ENCODE peak calls at places on chromosomes 13 and 19, in five cellular contexts. One of them, this sample, is unnamed.

GRCh38 chr13:19767966-19768365 is 14.8 kb downstream of the PSPC1 start:
- DNase-seq in lower leg skin: no peak
- DNase-seq in PC-9: no peak
- DNase-seq in progenitor cell of endocrine pancreas: no peak
- DNase-seq in ovary: no peak
- DNase-seq in this sample: no peak

GRCh38 chr19:609001-609340 is 19.3 kb downstream of the HCN2 start:
- DNase-seq in lower leg skin: peak
- DNase-seq in PC-9: no peak
- DNase-seq in progenitor cell of endocrine pancreas: no peak
- DNase-seq in ovary: no peak
- DNase-seq in this sample: no peak

GRCh38 chr13:25844559-25845434 is 207.0 kb downstream of the SHISA2 start:
- DNase-seq in lower leg skin: no peak
- DNase-seq in PC-9: no peak
- DNase-seq in progenitor cell of endocrine pancreas: no peak
- DNase-seq in ovary: no peak
- DNase-seq in this sample: no peak

GRCh38 chr13:40969169-40969901 is 49.8 kb downstream of the ELF1 start:
- DNase-seq in lower leg skin: no peak
- DNase-seq in PC-9: no peak
- DNase-seq in progenitor cell of endocrine pancreas: no peak
- DNase-seq in ovary: no peak
- DNase-seq in this sample: no peak

GRCh38 chr19:56837492-56837891 is 3.0 kb downstream of the PEG3 start:
- DNase-seq in lower leg skin: peak
- DNase-seq in PC-9: no peak
- DNase-seq in progenitor cell of endocrine pancreas: no peak
- DNase-seq in ovary: peak
- DNase-seq in this sample: no peak

GRCh38 chr19:7494416-7495098 is 5.7 kb upstream of the PEX11G start:
- DNase-seq in lower leg skin: no peak
- DNase-seq in PC-9: no peak
- DNase-seq in progenitor cell of endocrine pancreas: no peak
- DNase-seq in ovary: peak
- DNase-seq in this sample: no peak

GRCh38 chr13:102584423-102584822 is 12.4 kb upstream of the TPP2 start:
- DNase-seq in lower leg skin: no peak
- DNase-seq in PC-9: no peak
- DNase-seq in progenitor cell of endocrine pancreas: no peak
- DNase-seq in ovary: no peak
- DNase-seq in this sample: no peak

GRCh38 chr19:14746891-14747290 is 31.5 kb downstream of the ADGRE2 start:
- DNase-seq in lower leg skin: no peak
- DNase-seq in PC-9: no peak
- DNase-seq in progenitor cell of endocrine pancreas: no peak
- DNase-seq in ovary: no peak
- DNase-seq in this sample: no peak

DNA sequence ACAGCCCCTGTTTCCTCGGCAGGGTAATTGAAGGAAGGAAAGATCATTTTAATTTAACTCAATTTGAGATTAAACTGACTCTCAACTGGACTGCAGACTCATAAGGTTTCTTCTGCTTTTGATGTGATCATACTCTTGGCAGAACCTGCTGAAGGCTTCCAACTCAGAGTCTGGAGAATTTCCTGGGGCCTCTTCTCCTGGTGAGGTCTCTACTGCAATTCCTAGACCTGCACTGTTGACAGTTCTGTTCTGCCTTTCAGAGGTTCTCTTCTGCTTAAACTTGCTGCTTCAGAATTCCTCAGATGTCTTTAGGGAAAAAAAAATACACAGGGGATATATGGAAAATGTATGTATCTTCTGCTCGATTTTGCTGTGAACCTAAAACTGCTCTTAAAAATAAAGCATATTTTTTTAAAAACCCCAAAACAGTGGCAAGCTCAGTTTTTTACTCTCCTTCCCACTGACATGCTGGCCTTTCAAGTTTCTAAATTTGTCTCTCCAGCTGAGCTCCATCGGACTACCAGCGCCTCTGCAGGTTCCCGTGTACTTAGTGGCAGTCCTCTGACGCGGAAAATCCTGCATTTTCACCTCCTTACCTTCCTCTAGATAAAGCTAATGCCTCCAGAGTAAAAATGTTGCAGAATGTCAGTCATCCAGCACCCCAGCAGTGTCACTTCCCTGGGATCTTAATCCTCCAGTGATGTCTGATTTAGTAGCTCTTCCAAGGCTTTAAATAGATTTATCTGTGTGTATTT is 733.5 kb upstream of the SGCG start:
- DNase-seq in lower leg skin: no peak
- DNase-seq in PC-9: no peak
- DNase-seq in progenitor cell of endocrine pancreas: no peak
- DNase-seq in ovary: no peak
- DNase-seq in this sample: no peak
- TF ChIP-seq CTCF in lower leg skin: no peak
- TF ChIP-seq CTCF in PC-9: no peak
- TF ChIP-seq CTCF in progenitor cell of endocrine pancreas: peak
- TF ChIP-seq CTCF in ovary: no peak
- TF ChIP-seq CTCF in this sample: no peak

DNA sequence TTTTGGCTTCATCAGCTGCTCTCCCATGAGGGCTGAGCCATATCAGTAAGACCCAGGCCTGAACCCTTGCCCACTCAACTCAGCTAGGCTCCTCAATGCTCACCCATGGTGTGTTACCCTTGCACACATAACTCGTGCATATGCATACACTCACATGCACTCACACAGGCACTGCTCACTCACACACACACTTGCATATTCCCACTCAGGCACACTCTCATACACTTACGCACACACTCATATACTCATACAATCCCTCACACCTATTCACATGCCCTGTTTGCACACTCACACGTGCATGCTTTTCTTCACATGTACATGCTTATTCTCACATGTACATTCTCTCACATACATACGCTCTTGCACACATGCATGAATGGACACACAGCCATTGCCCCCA is 93.8 kb downstream of the SLC7A1 start:
- DNase-seq in lower leg skin: no peak
- DNase-seq in PC-9: no peak
- DNase-seq in progenitor cell of endocrine pancreas: no peak
- DNase-seq in ovary: no peak
- DNase-seq in this sample: no peak
- TF ChIP-seq CTCF in lower leg skin: no peak
- TF ChIP-seq CTCF in PC-9: no peak
- TF ChIP-seq CTCF in progenitor cell of endocrine pancreas: no peak
- TF ChIP-seq CTCF in ovary: no peak
- TF ChIP-seq CTCF in this sample: no peak

DNA sequence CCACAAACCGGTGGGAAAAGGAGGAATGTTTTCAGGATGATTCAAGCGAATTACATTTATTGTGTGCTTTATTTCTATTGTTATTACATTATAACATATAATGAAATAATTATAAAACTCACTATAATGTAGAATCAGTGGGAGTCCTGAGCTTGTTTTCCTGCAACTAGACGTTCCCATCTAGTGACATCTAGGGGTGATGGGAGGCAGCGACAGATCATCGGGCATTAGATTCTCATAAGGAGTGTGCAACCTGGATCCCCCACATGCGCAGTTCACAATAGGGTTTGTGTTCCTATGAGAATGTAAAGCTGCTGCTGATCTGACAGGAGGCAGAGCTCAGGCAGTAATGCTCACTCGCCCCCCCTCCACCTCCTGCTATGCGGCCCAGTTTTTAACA is 54.5 kb downstream of the SPTBN4 start:
- DNase-seq in lower leg skin: no peak
- DNase-seq in PC-9: no peak
- DNase-seq in progenitor cell of endocrine pancreas: no peak
- DNase-seq in ovary: no peak
- DNase-seq in this sample: no peak
- TF ChIP-seq CTCF in lower leg skin: no peak
- TF ChIP-seq CTCF in PC-9: peak
- TF ChIP-seq CTCF in progenitor cell of endocrine pancreas: peak
- TF ChIP-seq CTCF in ovary: no peak
- TF ChIP-seq CTCF in this sample: peak

DNA sequence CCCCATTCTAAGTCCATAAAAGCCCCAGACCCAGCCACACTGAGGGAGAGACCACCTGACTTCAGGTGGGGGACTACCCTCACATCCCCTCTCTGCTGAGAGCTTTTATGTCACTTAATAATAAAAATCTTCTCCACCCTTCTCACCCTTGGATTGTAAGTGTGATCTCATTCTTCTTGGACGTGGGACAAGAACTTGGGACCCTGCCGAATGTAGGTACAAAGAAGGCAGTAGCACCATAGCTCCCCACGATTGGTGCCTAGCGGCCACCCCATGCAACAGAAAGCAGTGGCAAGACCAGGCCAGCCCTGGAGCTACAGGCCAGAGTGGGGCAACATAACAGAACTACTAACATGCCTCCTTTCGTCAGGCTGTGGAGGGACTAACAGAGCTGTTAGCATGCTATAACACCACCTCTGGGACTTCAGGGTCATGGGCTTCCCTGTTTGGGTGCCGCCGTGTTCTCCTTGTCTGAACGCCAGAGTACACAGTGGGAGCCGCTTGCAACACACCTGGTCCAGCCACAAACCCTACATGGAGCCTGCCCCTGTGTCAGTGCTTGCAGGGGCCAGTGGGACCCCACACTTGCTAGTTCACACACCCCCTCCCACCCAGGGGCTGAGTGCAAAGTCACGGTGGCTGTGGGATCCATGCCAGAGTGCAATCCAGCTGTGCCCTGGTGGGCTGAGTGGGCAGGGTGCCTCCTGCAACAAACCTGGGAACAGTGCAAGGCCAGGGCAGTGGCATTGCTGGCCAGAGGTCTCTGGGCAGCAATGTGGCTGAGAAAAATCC is 5.2 kb upstream of the FBXO17 start:
- DNase-seq in lower leg skin: no peak
- DNase-seq in PC-9: no peak
- DNase-seq in progenitor cell of endocrine pancreas: no peak
- DNase-seq in ovary: no peak
- DNase-seq in this sample: no peak
- TF ChIP-seq CTCF in lower leg skin: no peak
- TF ChIP-seq CTCF in PC-9: no peak
- TF ChIP-seq CTCF in progenitor cell of endocrine pancreas: no peak
- TF ChIP-seq CTCF in ovary: no peak
- TF ChIP-seq CTCF in this sample: no peak